ENCODE peak calls at places on chromosome X, in four cellular contexts. Z is epithelial cell of esophagus, N is Calu3, H is NCI-H748 treated with DMSO at 0.1 percent for 48 hours. J is an unnamed sample.

GRCh38 chrX:9775930-9776329 is 10.3 kb upstream of the GPR143 start:
- DNase-seq in Z (no peak), N (no peak), H (no peak), J (no peak)

GRCh38 chrX:150506020-150506419 is 62.4 kb upstream of the MTM1 start:
- DNase-seq in Z (no peak), N (no peak), H (no peak), J (no peak)

GRCh38 chrX:13614154-13614553 is 38.8 kb upstream of the TCEANC start:
- DNase-seq in Z (no peak), N (no peak), H (no peak), J (no peak)

GRCh38 chrX:40552768-40553167 is 28.0 kb upstream of the ATP6AP2 start:
- DNase-seq in Z (peak; percentile 4), N (peak; percentile 8), H (no peak), J (peak; percentile 5)

GRCh38 chrX:134688181-134688580 is 29.9 kb upstream of the PLAC1 start:
- DNase-seq in Z (peak; percentile 49), N (no peak), H (no peak), J (no peak)

GRCh38 chrX:10085223-10085622 is 71.6 kb upstream of the CLCN4 start:
- DNase-seq in Z (no peak), N (no peak), H (no peak), J (no peak)

GRCh38 chrX:22594771-22595170 is 322.1 kb downstream of the CBLL2 start:
- DNase-seq in Z (no peak), N (no peak), H (no peak), J (no peak)

GRCh38 chrX:115690554-115691216 is 129.7 kb downstream of the PLS3 start:
- DNase-seq in Z (peak; percentile 72), N (peak; percentile 45), H (peak; percentile 46), J (peak; percentile 84)

GRCh38 chrX:115957862-115958490 is 212.6 kb upstream of the AGTR2 start:
- DNase-seq in Z (no peak), N (no peak), H (no peak), J (no peak)

GRCh38 chrX:140292961-140293360 is 211.9 kb downstream of the SOX3 start:
- DNase-seq in Z (peak; percentile 1), N (no peak), H (no peak), J (peak; percentile 6)

GRCh38 chrX:10722804-10723364 is 102.5 kb upstream of the MID1 start:
- DNase-seq in Z (peak; percentile 48), N (peak; percentile 66), H (peak; percentile 19), J (peak; percentile 41)

GRCh38 chrX:150575415-150575814 is 7.0 kb downstream of the MTM1 start:
- DNase-seq in Z (peak; percentile 96), N (peak; percentile 68), H (no peak), J (peak; percentile 90)

GRCh38 chrX:55714111-55714510 is 3.4 kb upstream of the RRAGB start:
- DNase-seq in Z (no peak), N (no peak), H (no peak), J (no peak)

GRCh38 chrX:129738466-129739308 is at the start of gene XPNPEP2:
- DNase-seq in Z (no peak), N (no peak), H (no peak), J (no peak)

GRCh38 chrX:19303216-19303880 is 40.4 kb upstream of the PDHA1 start:
- DNase-seq in Z (peak; percentile 39), N (peak; percentile 41), H (no peak), J (peak; percentile 27)

GRCh38 chrX:38233891-38234807 is 13.5 kb upstream of the SRPX start:
- DNase-seq in Z (peak; percentile 53), N (peak; percentile 5), H (no peak), J (peak; percentile 82)

GRCh38 chrX:46257451-46257879 is 287.8 kb downstream of the ZNF674 start:
- DNase-seq in Z (peak; percentile 53), N (peak; percentile 38), H (no peak), J (peak; percentile 79)

GRCh38 chrX:68724531-68725020 is 77.1 kb downstream of the STARD8 start:
- DNase-seq in Z (no peak), N (no peak), H (no peak), J (no peak)

GRCh38 chrX:18873189-18873791 is 110.6 kb downstream of the PHKA2 start:
- DNase-seq in Z (peak; percentile 61), N (no peak), H (no peak), J (peak; percentile 85)

GRCh38 chrX:39734174-39734776 is 363.5 kb downstream of the BCOR start:
- DNase-seq in Z (no peak), N (no peak), H (no peak), J (no peak)

GRCh38 chrX:12753366-12753765 is 37.8 kb upstream of the PRPS2 start:
- DNase-seq in Z (no peak), N (no peak), H (no peak), J (no peak)

GRCh38 chrX:14351889-14352288 is 177.4 kb upstream of the GLRA2 start:
- DNase-seq in Z (no peak), N (no peak), H (peak; percentile 54), J (no peak)

GRCh38 chrX:86917959-86918358 is 599.6 kb upstream of the KLHL4 start:
- DNase-seq in Z (no peak), N (no peak), H (no peak), J (no peak)

GRCh38 chrX:124534530-124534929 is 188.2 kb downstream of the SH2D1A start:
- DNase-seq in Z (no peak), N (no peak), H (no peak), J (no peak)

GRCh38 chrX:100995469-100995868 is 26.0 kb downstream of the ARL13A start:
- DNase-seq in Z (peak; percentile 78), N (no peak), H (no peak), J (peak; percentile 91)

GRCh38 chrX:38701073-38701472 is 100.2 kb upstream of the MID1IP1 start:
- DNase-seq in Z (no peak), N (no peak), H (no peak), J (no peak)

GRCh38 chrX:135327299-135327698 is 18.0 kb downstream of the ETDC start:
- DNase-seq in Z (peak; percentile 67), N (no peak), H (no peak), J (peak; percentile 76)

GRCh38 chrX:151695583-151695930 is 299 bp downstream of the PRRG3 start:
- DNase-seq in Z (no peak), N (no peak), H (no peak), J (no peak)

GRCh38 chrX:135977611-135978010 is 3.8 kb upstream of the MMGT1 start:
- DNase-seq in Z (peak; percentile 57), N (no peak), H (no peak), J (no peak)

GRCh38 chrX:50871922-50872453 is 38.5 kb upstream of the BMP15 start:
- DNase-seq in Z (no peak), N (no peak), H (no peak), J (no peak)

J was measured in renal cortical epithelial cell.